ENCODE peak calls at places on chromosomes 3 and 15, in five cellular contexts. Z is T-helper 17 cell; W is DMS153; S is epithelial cell of proximal tubule; U is effector CD4-positive, alpha-beta T cell. P is an unnamed sample.

GRCh38 chr3:175193815-175194518 is 334.8 kb downstream of the NAALADL2 start:
- DNase-seq in Z (no peak), W (no peak), S (no peak), U (no peak), P (no peak)

GRCh38 chr3:118772036-118773030 is 262.3 kb downstream of the IGSF11 start:
- DNase-seq in U (no peak), W (no peak), Z (no peak), S (no peak), P (no peak)

GRCh38 chr15:90877315-90877714 is 7.0 kb upstream of the FES start:
- DNase-seq in W (no peak), S (no peak), Z (no peak), U (no peak), P (no peak)

GRCh38 chr3:190721330-190721729 is 141.2 kb downstream of the GMNC start:
- DNase-seq in Z (no peak), W (no peak), S (peak), U (no peak), P (no peak)

GRCh38 chr3:12536423-12536822 is 8.9 kb downstream of the MKRN2OS start:
- DNase-seq in U (no peak), Z (no peak), S (no peak), W (no peak), P (no peak)

GRCh38 chr3:13884851-13885703 is 5.2 kb upstream of the WNT7A start:
- DNase-seq in W (no peak), Z (peak), U (peak), S (no peak), P (no peak)

GRCh38 chr3:172276103-172276502 is 172.2 kb downstream of the GHSR start:
- DNase-seq in W (no peak), S (no peak), Z (no peak), U (no peak), P (no peak)

GRCh38 chr3:179149239-179149887 is 1.2 kb downstream of the PIK3CA start:
- DNase-seq in W (no peak), Z (peak), S (no peak), U (peak), P (peak)

GRCh38 chr3:128620268-128620691 is 30.3 kb downstream of the RPN1 start:
- DNase-seq in W (no peak), S (no peak), U (no peak), Z (no peak), P (no peak)

GRCh38 chr3:132380979-132381944 is 36.0 kb upstream of the DNAJC13 start:
- DNase-seq in W (no peak), Z (no peak), S (no peak), U (no peak), P (no peak)

GRCh38 chr15:33693166-33693830 is 275.0 kb upstream of the CHRM5 start:
- DNase-seq in S (no peak), Z (no peak), U (no peak), W (no peak), P (no peak)

GRCh38 chr15:94691169-94691568 is 459.8 kb downstream of the MCTP2 start:
- DNase-seq in S (no peak), W (no peak), U (no peak), Z (no peak), P (no peak)

GRCh38 chr15:92820233-92821021 is 79.7 kb upstream of the CHD2 start:
- DNase-seq in W (peak), Z (peak), U (peak), S (no peak), P (peak)

GRCh38 chr15:79004336-79004735 is 59.5 kb upstream of the CTSH start:
- DNase-seq in Z (no peak), W (peak), S (no peak), U (no peak), P (no peak)

GRCh38 chr3:28590851-28591250 is 242.2 kb upstream of the AZI2 start:
- DNase-seq in U (no peak), S (no peak), W (no peak), Z (no peak), P (no peak)

GRCh38 chr3:57877116-57877515 is 121.0 kb downstream of the SLMAP start:
- DNase-seq in W (no peak), Z (no peak), U (no peak), S (no peak), P (no peak)

GRCh38 chr15:56128081-56128480 is 115.6 kb downstream of the RFX7 start:
- DNase-seq in S (no peak), W (no peak), Z (no peak), U (no peak), P (no peak)

GRCh38 chr3:52570076-52570475 is 33.7 kb downstream of the UQCC5 start:
- DNase-seq in S (no peak), U (no peak), Z (no peak), W (no peak), P (no peak)